ENCODE peak calls at places on chromosomes 7 and 10, in six cellular contexts. L, B, Z, U, O and M are unnamed samples.

GRCh38 chr7:25846722-25847121 is 305.3 kb upstream of the NFE2L3 start:
- DNase-seq in L (peak), B (peak), Z (no peak), U (no peak), O (peak), M (no peak)

GRCh38 chr10:77279207-77279606 is 358.4 kb downstream of the KCNMA1 start:
- DNase-seq in L (peak), B (no peak), Z (no peak), U (no peak), O (peak), M (no peak)

GRCh38 chr7:46134795-46135194 is 213.7 kb upstream of the IGFBP3 start:
- DNase-seq in L (no peak), B (no peak), Z (no peak), U (no peak), O (no peak), M (no peak)

GRCh38 chr7:67045496-67045995 is 48.9 kb downstream of the TYW1 start:
- DNase-seq in L (no peak), B (no peak), Z (no peak), U (no peak), O (no peak), M (no peak)

GRCh38 chr10:128579280-128579679 is 453.1 kb upstream of the MKI67 start:
- DNase-seq in L (no peak), B (no peak), Z (no peak), U (no peak), O (no peak), M (no peak)

GRCh38 chr7:18541189-18541870 is 45.8 kb downstream of the HDAC9 start:
- DNase-seq in L (peak), B (peak), Z (no peak), U (peak), O (peak), M (peak)

GRCh38 chr7:2126621-2127020 is 106.1 kb downstream of the MAD1L1 start:
- DNase-seq in L (no peak), B (no peak), Z (no peak), U (no peak), O (no peak), M (no peak)

GRCh38 chr10:72525277-72525676 is 100.6 kb downstream of the MICU1 start:
- DNase-seq in L (peak), B (peak), Z (no peak), U (peak), O (no peak), M (peak)

GRCh38 chr7:108246227-108246837 is 116.2 kb upstream of the LAMB4 start:
- DNase-seq in L (peak), B (peak), Z (no peak), U (peak), O (peak), M (peak)

GRCh38 chr10:43921881-43922280 is 273.2 kb upstream of the ZNF32 start:
- DNase-seq in L (no peak), B (no peak), Z (no peak), U (no peak), O (no peak), M (no peak)

GRCh38 chr7:140677496-140677895 is 4.8 kb downstream of the ADCK2 start:
- DNase-seq in L (no peak), B (no peak), Z (no peak), U (no peak), O (no peak), M (no peak)

DNA sequence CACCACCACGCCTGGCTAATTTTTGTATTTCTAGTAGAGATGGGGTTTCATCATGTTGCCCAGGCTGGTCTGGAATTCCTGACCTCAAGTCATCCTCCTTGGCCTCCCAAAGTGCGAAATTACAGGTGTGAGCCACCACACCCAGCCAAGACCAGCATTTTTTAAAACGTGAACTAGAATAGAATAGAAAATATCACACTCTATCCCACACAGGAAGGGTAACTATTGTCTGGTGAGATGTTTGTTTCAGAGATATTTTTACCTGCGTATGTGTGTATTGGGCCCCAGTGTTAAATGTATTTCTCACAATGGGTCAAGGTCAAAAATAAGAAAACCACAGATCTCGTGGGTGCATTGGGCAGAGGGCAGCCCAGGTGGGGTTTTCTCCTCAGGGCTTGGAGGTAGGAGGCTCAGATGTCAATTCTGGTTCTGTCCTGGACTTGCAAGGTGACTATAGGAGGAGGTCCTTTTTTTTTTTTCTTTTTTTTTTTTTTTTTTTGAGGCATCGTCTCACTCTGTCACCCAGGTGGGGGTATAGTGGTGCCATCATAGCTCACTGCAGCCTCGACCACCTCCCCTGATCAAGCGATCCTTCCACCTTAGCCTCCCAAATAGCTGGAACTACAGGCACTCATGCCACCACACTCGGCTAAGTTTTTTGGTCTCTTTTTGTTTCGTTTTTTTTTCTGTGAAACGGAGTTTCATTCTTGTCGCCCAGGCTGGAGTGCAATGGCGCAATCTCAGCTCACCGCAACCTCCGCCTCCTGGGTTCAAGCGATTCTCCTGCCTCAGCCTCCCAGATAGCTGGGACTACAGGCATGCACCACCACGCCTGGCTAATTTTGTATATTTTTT is 19.0 kb downstream of the SH2B2 start:
- DNase-seq in L (no peak), B (no peak), Z (no peak), U (no peak), O (no peak), M (no peak)
- TF ChIP-seq CTCF in L (no peak), B (no peak), Z (no peak), U (no peak), O (no peak), M (no peak)

GRCh38 chr10:5412277-5412941 is at the start of gene NET1:
- DNase-seq in L (peak), B (peak), Z (peak), U (peak), O (peak), M (peak)
- TF ChIP-seq CTCF in L (no peak), B (no peak), Z (no peak), U (no peak), O (no peak), M (no peak)

GRCh38 chr10:113089581-113089980 is 139.5 kb downstream of the TCF7L2 start:
- DNase-seq in L (no peak), B (no peak), Z (no peak), U (no peak), O (no peak), M (no peak)

GRCh38 chr10:113086282-113086681 is 136.2 kb downstream of the TCF7L2 start:
- DNase-seq in L (no peak), B (no peak), Z (no peak), U (no peak), O (no peak), M (no peak)

GRCh38 chr10:113088194-113088593 is 138.1 kb downstream of the TCF7L2 start:
- DNase-seq in L (no peak), B (no peak), Z (no peak), U (no peak), O (no peak), M (no peak)

GRCh38 chr10:113085776-113086175 is 135.7 kb downstream of the TCF7L2 start:
- DNase-seq in L (no peak), B (no peak), Z (no peak), U (no peak), O (no peak), M (no peak)

DNA sequence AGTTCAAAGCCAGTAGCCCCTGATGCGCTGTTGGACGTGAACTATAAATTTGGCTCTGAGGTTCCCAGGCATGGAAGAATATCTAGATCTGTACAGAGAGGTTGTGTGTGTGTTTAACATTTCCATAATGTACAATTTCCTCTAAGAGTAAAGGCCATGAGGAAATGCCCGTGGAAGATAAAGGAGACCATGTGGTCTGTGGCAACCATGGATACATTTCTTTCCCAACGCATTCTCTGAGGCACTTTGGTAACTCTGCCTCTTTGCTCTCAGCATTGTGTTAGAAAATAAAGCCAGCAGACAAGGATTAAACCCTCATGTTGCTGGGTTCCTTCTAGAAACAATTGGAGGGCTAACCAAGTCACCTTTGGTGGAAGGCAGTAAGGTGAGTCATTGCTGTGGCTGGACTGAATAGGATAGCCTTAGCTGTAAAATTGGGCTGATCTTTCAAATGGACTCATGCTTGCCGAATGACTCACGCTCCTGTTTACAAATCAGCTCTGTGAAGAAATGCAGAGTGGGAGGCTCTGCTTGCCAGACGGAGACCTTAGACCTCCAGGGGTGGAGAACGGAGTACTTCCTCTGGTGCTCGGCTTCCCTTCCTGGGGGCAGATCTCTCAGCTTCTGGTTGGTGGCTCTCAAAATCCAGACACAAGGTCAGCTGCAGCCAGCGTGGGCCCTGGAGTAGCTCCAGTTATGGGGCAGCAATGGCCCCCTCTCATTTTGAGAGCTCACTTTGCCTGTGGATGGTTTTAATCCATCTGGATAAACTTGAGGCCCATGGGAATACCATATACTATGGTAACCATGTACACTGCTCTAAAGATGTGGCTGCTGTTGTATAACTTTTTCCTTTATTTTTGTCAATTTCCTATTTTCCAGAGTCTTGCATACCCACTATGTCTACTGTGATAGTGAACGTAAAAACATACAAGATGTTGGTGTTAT is 137.3 kb downstream of the TCF7L2 start:
- DNase-seq in L (peak), B (peak), Z (peak), U (peak), O (peak), M (peak)
- TF ChIP-seq CTCF in L (no peak), B (no peak), Z (no peak), U (no peak), O (no peak), M (no peak)

GRCh38 chr10:90652519-90652918 is 205.3 kb downstream of the HTR7 start:
- DNase-seq in L (peak), B (peak), Z (no peak), U (no peak), O (no peak), M (no peak)
- TF ChIP-seq CTCF in L (peak), B (peak), Z (no peak), U (peak), O (peak), M (peak)

GRCh38 chr7:3200504-3200903 is 100.5 kb upstream of the SDK1 start:
- DNase-seq in L (peak), B (peak), Z (peak), U (no peak), O (peak), M (no peak)
- TF ChIP-seq CTCF in L (peak), B (peak), Z (peak), U (peak), O (peak), M (no peak)

GRCh38 chr10:115829501-115830215 is 443.3 kb downstream of the GFRA1 start:
- DNase-seq in L (peak), B (peak), Z (no peak), U (no peak), O (no peak), M (peak)
- TF ChIP-seq CTCF in L (peak), B (peak), Z (no peak), U (peak), O (peak), M (peak)